ENCODE peak calls at places on chromosomes 5 and 9, in six cellular contexts. R is psoas muscle; T is left ventricle myocardium inferior; W is Peyer's patch; I is HCT116; L is CD8-positive, alpha-beta T cell. N is an unnamed sample.
A peak's percentile ranks its signal among the peaks of the same experiment; 100 is the strongest.

GRCh38 chr5:172004824-172005237 is 1.6 kb downstream of the FBXW11 start:
- DNase-seq in W (no peak), R (no peak), I (no peak), L (no peak), T (no peak), N (no peak)

GRCh38 chr5:113204525-113205161 is 228.0 kb downstream of the DCP2 start:
- DNase-seq in R (peak; percentile 66), L (no peak), I (no peak), T (peak; percentile 52), W (peak; percentile 57), N (no peak)

GRCh38 chr9:136858452-136858843 is 6.3 kb downstream of the MAMDC4 start:
- DNase-seq in W (peak; percentile 44), L (no peak), T (no peak), R (peak; percentile 15), I (no peak), N (no peak)

GRCh38 chr9:117720555-117720954 is 16.4 kb downstream of the TLR4 start:
- DNase-seq in L (no peak), W (peak; percentile 68), T (peak; percentile 42), R (peak; percentile 44), I (no peak), N (no peak)

GRCh38 chr5:102307232-102307631 is 11.1 kb upstream of the SLCO4C1 start:
- DNase-seq in R (no peak), W (no peak), I (no peak), T (no peak), L (no peak), N (no peak)

GRCh38 chr9:68625559-68625958 is 79.5 kb upstream of the PIP5K1B start:
- DNase-seq in T (no peak), R (no peak), W (no peak), I (no peak), L (no peak), N (no peak)

GRCh38 chr5:107680099-107680498 is 9.4 kb upstream of the EFNA5 start:
- DNase-seq in R (no peak), I (no peak), L (no peak), T (no peak), W (no peak), N (no peak)

GRCh38 chr9:110894731-110895130 is 143.5 kb downstream of the LPAR1 start:
- DNase-seq in R (peak; percentile 33), L (no peak), T (no peak), W (no peak), I (no peak), N (no peak)

GRCh38 chr5:81675420-81675819 is 75.5 kb downstream of the SSBP2 start:
- DNase-seq in T (no peak), W (no peak), L (no peak), R (no peak), I (no peak), N (no peak)

GRCh38 chr9:108093773-108094675 is 604.5 kb upstream of the KLF4 start:
- DNase-seq in T (no peak), I (peak; percentile 97), R (no peak), L (no peak), W (peak; percentile 76), N (no peak)

GRCh38 chr5:172444110-172444510 is 10.2 kb downstream of the SH3PXD2B start:
- DNase-seq in L (no peak), W (peak; percentile 29), R (no peak), T (no peak), I (no peak), N (no peak)

GRCh38 chr5:400282-401215 is 42.4 kb upstream of the EXOC3 start:
- DNase-seq in T (no peak), R (no peak), I (no peak), W (peak; percentile 26), L (no peak), N (no peak)

GRCh38 chr5:132812949-132813598 is at the start of gene SOWAHA:
- DNase-seq in I (no peak), W (peak; percentile 73), R (no peak), T (no peak), L (no peak), N (no peak)

GRCh38 chr5:94618029-94618492 is 343 bp downstream of the KIAA0825 start:
- DNase-seq in R (peak; percentile 47), L (no peak), W (peak; percentile 89), I (peak; percentile 36), T (peak; percentile 56), N (no peak)

GRCh38 chr5:135393691-135394090 is 5.3 kb downstream of the MACROH2A1 start:
- DNase-seq in L (no peak), R (no peak), W (no peak), T (no peak), I (no peak), N (no peak)

GRCh38 chr9:32500768-32501167 is 25.2 kb downstream of the RIGI start:
- DNase-seq in T (no peak), R (no peak), W (no peak), L (no peak), I (no peak), N (no peak)

GRCh38 chr9:97770808-97771372 is 73.8 kb upstream of the XPA start:
- DNase-seq in W (no peak), T (no peak), I (no peak), L (no peak), R (no peak), N (no peak)

GRCh38 chr9:96186601-96187011 is 115.4 kb downstream of the HSD17B3 start:
- DNase-seq in I (no peak), L (no peak), T (no peak), W (peak; percentile 51), R (no peak), N (no peak)

GRCh38 chr5:160970605-160971191 is 118.7 kb upstream of the ATP10B start:
- DNase-seq in L (no peak), T (no peak), I (no peak), W (no peak), R (no peak), N (no peak)

GRCh38 chr9:5976668-5977397 is 38.6 kb downstream of the RANBP6 start:
- DNase-seq in I (no peak), W (no peak), R (no peak), L (no peak), T (no peak), N (no peak)

GRCh38 chr9:109320734-109321448 is at the start of gene EPB41L4B:
- DNase-seq in T (peak; percentile 84), R (peak; percentile 86), W (peak; percentile 94), I (peak; percentile 73), L (peak; percentile 80), N (peak; percentile 80)

GRCh38 chr9:38384990-38385848 is 7.3 kb upstream of the ALDH1B1 start:
- DNase-seq in I (no peak), T (no peak), W (no peak), R (no peak), L (no peak), N (no peak)

GRCh38 chr5:96638566-96638965 is 23.6 kb upstream of the CAST start:
- DNase-seq in R (no peak), I (no peak), W (no peak), T (no peak), L (no peak), N (no peak)

GRCh38 chr9:130833324-130833990 is 1.6 kb upstream of the ABL1 start:
- DNase-seq in R (no peak), I (no peak), W (no peak), T (no peak), L (no peak), N (no peak)

GRCh38 chr5:88686077-88686541 is 196.9 kb downstream of the MEF2C start:
- DNase-seq in W (no peak), I (no peak), T (no peak), L (no peak), R (no peak), N (no peak)
- H3K27ac ChIP-seq in W (no peak overlapping the region), I (no peak overlapping the region), T (no peak overlapping the region), L (no peak overlapping the region), R (no peak overlapping the region), N (no peak overlapping the region)

GRCh38 chr5:88690619-88691560 is 192.1 kb downstream of the MEF2C start:
- DNase-seq in L (peak; percentile 55), W (peak; percentile 86), R (peak; percentile 44), T (peak; percentile 66), I (peak; percentile 44), N (no peak)
- H3K4me3 ChIP-seq in L (peak overlapping the region; percentile 20), W (no peak overlapping the region), R (peak overlapping the region; percentile 53), T (peak overlapping the region; percentile 50), I (peak overlapping the region; percentile 4), N (peak overlapping the region; percentile 64)

DNA sequence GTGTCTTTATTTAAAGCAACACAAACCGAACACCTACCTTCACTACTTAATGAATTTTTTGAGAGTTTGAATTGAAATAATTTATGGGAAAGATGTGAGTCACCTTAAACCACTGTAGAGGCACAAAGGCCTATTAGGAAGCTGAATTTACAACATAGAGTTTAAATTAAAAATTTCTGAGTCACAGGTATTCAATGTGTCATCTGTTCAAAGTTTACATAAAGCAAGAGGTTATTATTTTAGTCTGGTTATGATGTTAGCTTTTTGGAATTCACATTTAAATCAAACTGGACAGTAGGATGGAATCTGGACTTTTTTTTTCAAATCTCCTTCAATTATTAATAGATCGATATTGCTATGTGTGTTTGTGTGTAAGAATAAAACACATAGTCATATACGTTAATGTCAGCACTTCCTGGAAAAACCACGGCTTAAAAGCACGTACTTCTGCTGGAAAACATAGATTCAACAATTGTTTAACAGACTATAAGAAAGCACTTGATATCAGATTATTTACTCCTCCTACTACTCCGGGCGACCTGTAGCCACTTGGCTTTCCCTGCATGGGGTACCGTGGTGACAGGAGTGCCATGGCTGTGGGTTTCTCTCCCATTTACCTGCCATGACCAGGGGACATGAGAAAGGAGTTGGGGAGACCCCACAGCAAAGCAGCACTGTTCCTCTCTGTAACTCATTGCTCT is 638.6 kb downstream of the SEMA5A start:
- DNase-seq in T (no peak), W (no peak), R (no peak), I (no peak), L (no peak), N (no peak)
- H3K27ac ChIP-seq in T (no peak overlapping the region), W (no peak overlapping the region), R (no peak overlapping the region), I (no peak overlapping the region), L (no peak overlapping the region), N (no peak overlapping the region)

GRCh38 chr5:6787941-6788340 is 74.7 kb downstream of the TENT4A start:
- DNase-seq in W (no peak), L (no peak), I (no peak), R (no peak), T (no peak), N (no peak)

GRCh38 chr5:6784481-6784880 is 71.2 kb downstream of the TENT4A start:
- DNase-seq in I (no peak), W (no peak), T (no peak), R (no peak), L (no peak), N (no peak)

GRCh38 chr5:6785861-6786180 is 72.6 kb downstream of the TENT4A start:
- DNase-seq in W (no peak), I (no peak), L (no peak), R (no peak), T (no peak), N (no peak)

GRCh38 chr5:6783787-6784186 is 70.6 kb downstream of the TENT4A start:
- DNase-seq in R (no peak), I (no peak), T (no peak), L (no peak), W (no peak), N (no peak)

DNA sequence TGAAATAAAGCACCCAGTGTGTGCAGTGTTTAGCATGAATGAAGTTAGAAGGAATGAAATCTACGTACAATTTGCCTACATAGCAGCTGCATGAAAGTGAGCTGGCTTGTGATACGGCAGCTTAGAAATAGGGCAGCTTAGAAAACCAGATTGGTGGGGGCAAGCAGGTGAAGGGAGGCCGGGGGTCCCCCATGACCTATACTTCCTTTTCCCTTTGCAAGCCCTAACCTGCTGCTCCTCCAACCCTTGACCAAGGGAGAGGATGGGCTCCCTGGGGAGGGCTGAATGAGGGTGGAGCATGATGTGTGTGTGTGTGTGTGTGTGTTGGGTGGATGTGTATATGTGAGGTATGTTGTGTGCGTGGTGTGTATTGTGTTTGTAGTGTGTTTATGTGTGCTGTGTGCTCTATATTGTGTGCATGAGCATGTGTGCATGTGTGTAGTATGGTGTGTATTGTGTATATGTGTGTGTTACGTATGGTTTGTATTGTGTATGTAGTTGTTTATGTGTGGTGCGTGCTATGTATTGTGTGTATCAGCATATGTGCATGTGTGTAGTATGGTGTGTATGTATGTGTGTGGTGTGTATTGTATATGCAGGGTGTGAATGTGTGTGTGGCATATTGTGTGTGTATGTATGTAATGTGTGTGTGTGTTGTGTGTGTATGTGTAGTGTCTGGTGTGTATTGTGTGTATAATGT is 72.1 kb downstream of the TENT4A start:
- DNase-seq in T (no peak), L (no peak), R (no peak), I (no peak), W (no peak), N (no peak)
- H3K4me3 ChIP-seq in T (no peak overlapping the region), L (no peak overlapping the region), R (no peak overlapping the region), I (no peak overlapping the region), W (no peak overlapping the region), N (no peak overlapping the region)

N was measured in coronary artery.